ENCODE peak calls at places on chromosome 21, in six cellular contexts. One of them, this sample, is unnamed.
A peak's percentile ranks its signal among the peaks of the same experiment; 100 is the strongest.

GRCh38 chr21:38258803-38259485 is 2.2 kb downstream of the KCNJ15 start:
- DNase-seq in activated naive CD8-positive, alpha-beta T cell treated with anti-CD3 and anti-CD28 coated beads, Interleukin-2, amount 50 U/mL, for 24 hours: no peak
- DNase-seq in naive thymus-derived CD8-positive, alpha-beta T cell: no peak
- DNase-seq in NCI-H1105: no peak
- DNase-seq in left ventricle myocardium inferior: no peak
- DNase-seq in left kidney: no peak
- DNase-seq in this sample: no peak

GRCh38 chr21:35469446-35469845 is 420.3 kb upstream of the RUNX1 start:
- DNase-seq in activated naive CD8-positive, alpha-beta T cell treated with anti-CD3 and anti-CD28 coated beads, Interleukin-2, amount 50 U/mL, for 24 hours: no peak
- DNase-seq in naive thymus-derived CD8-positive, alpha-beta T cell: no peak
- DNase-seq in NCI-H1105: no peak
- DNase-seq in left ventricle myocardium inferior: no peak
- DNase-seq in left kidney: no peak
- DNase-seq in this sample: no peak

GRCh38 chr21:29238052-29238966 is 60.4 kb upstream of the BACH1 start:
- DNase-seq in activated naive CD8-positive, alpha-beta T cell treated with anti-CD3 and anti-CD28 coated beads, Interleukin-2, amount 50 U/mL, for 24 hours: no peak
- DNase-seq in naive thymus-derived CD8-positive, alpha-beta T cell: no peak
- DNase-seq in NCI-H1105: no peak
- DNase-seq in left ventricle myocardium inferior: no peak
- DNase-seq in left kidney: no peak
- DNase-seq in this sample: no peak

GRCh38 chr21:45256912-45257672 is 30.6 kb downstream of the POFUT2 start:
- DNase-seq in activated naive CD8-positive, alpha-beta T cell treated with anti-CD3 and anti-CD28 coated beads, Interleukin-2, amount 50 U/mL, for 24 hours: no peak
- DNase-seq in naive thymus-derived CD8-positive, alpha-beta T cell: no peak
- DNase-seq in NCI-H1105: no peak
- DNase-seq in left ventricle myocardium inferior: no peak
- DNase-seq in left kidney: peak; percentile 52
- DNase-seq in this sample: no peak

GRCh38 chr21:14076143-14076806 is 134.5 kb downstream of the LIPI start:
- DNase-seq in activated naive CD8-positive, alpha-beta T cell treated with anti-CD3 and anti-CD28 coated beads, Interleukin-2, amount 50 U/mL, for 24 hours: no peak
- DNase-seq in naive thymus-derived CD8-positive, alpha-beta T cell: no peak
- DNase-seq in NCI-H1105: no peak
- DNase-seq in left ventricle myocardium inferior: no peak
- DNase-seq in left kidney: no peak
- DNase-seq in this sample: no peak

GRCh38 chr21:41677671-41678015 is 89.2 kb downstream of the RIPK4 start:
- DNase-seq in activated naive CD8-positive, alpha-beta T cell treated with anti-CD3 and anti-CD28 coated beads, Interleukin-2, amount 50 U/mL, for 24 hours: no peak
- DNase-seq in naive thymus-derived CD8-positive, alpha-beta T cell: no peak
- DNase-seq in NCI-H1105: peak; percentile 25
- DNase-seq in left ventricle myocardium inferior: no peak
- DNase-seq in left kidney: no peak
- DNase-seq in this sample: no peak

GRCh38 chr21:45876381-45877159 is 105.0 kb upstream of the COL6A1 start:
- DNase-seq in activated naive CD8-positive, alpha-beta T cell treated with anti-CD3 and anti-CD28 coated beads, Interleukin-2, amount 50 U/mL, for 24 hours: no peak
- DNase-seq in naive thymus-derived CD8-positive, alpha-beta T cell: no peak
- DNase-seq in NCI-H1105: no peak
- DNase-seq in left ventricle myocardium inferior: no peak
- DNase-seq in left kidney: peak; percentile 98
- DNase-seq in this sample: no peak

GRCh38 chr21:35239811-35240219 is 190.7 kb upstream of the RUNX1 start:
- DNase-seq in activated naive CD8-positive, alpha-beta T cell treated with anti-CD3 and anti-CD28 coated beads, Interleukin-2, amount 50 U/mL, for 24 hours: no peak
- DNase-seq in naive thymus-derived CD8-positive, alpha-beta T cell: no peak
- DNase-seq in NCI-H1105: peak; percentile 92
- DNase-seq in left ventricle myocardium inferior: peak; percentile 20
- DNase-seq in left kidney: peak; percentile 53
- DNase-seq in this sample: no peak

GRCh38 chr21:14675774-14676530 is 129.8 kb upstream of the SAMSN1 start:
- DNase-seq in activated naive CD8-positive, alpha-beta T cell treated with anti-CD3 and anti-CD28 coated beads, Interleukin-2, amount 50 U/mL, for 24 hours: no peak
- DNase-seq in naive thymus-derived CD8-positive, alpha-beta T cell: peak; percentile 32
- DNase-seq in NCI-H1105: no peak
- DNase-seq in left ventricle myocardium inferior: no peak
- DNase-seq in left kidney: no peak
- DNase-seq in this sample: no peak

This sample was measured in occipital lobe.